ENCODE peak calls at places on chromosomes 12 and 14, in nine cellular contexts. I, J, D, A, P, K, N, O and V are unnamed samples.

GRCh38 chr14:77068515-77069200 is 29.4 kb upstream of the CIPC start:
- DNase-seq in I (no peak), J (no peak), K (no peak), O (no peak), D (no peak), P (no peak), A (no peak), N (no peak), V (no peak)

GRCh38 chr12:108495054-108495453 is 20.0 kb upstream of the FICD start:
- DNase-seq in P (no peak), I (no peak), A (peak; percentile 48), N (no peak), K (no peak), D (no peak), O (peak; percentile 12), J (no peak), V (peak; percentile 66)

GRCh38 chr12:112680993-112681392 is 110.6 kb upstream of the RPH3A start:
- DNase-seq in I (no peak), P (no peak), J (no peak), A (no peak), O (no peak), K (no peak), D (no peak), N (no peak), V (no peak)

GRCh38 chr12:132689227-132689626 is 1.8 kb downstream of the PXMP2 start:
- DNase-seq in D (no peak), N (no peak), O (no peak), I (no peak), P (no peak), J (no peak), K (no peak), A (no peak), V (no peak)

GRCh38 chr14:56718312-56718711 is 92.0 kb downstream of the OTX2 start:
- DNase-seq in N (no peak), O (no peak), P (no peak), A (no peak), J (no peak), D (no peak), K (no peak), I (no peak), V (no peak)

GRCh38 chr14:47195582-47195981 is 479.8 kb downstream of the MDGA2 start:
- DNase-seq in D (no peak), I (no peak), N (no peak), P (no peak), J (no peak), O (no peak), A (no peak), K (no peak), V (no peak)

GRCh38 chr14:44180975-44181374 is 326.1 kb downstream of the FSCB start:
- DNase-seq in K (no peak), I (no peak), O (no peak), D (no peak), N (no peak), J (no peak), P (no peak), A (no peak), V (no peak)

GRCh38 chr12:101074940-101075680 is 134.9 kb downstream of the SLC5A8 start:
- DNase-seq in D (no peak), I (no peak), J (no peak), A (no peak), O (no peak), K (no peak), N (no peak), P (no peak), V (no peak)

GRCh38 chr14:50964683-50965390 is 20.6 kb upstream of the PYGL start:
- DNase-seq in N (no peak), P (peak; percentile 92), A (no peak), K (peak; percentile 78), J (no peak), I (no peak), O (no peak), D (no peak), V (no peak)

GRCh38 chr12:54891717-54892478 is 37.6 kb downstream of the MUCL1 start:
- DNase-seq in A (no peak), J (no peak), P (no peak), N (no peak), K (no peak), O (no peak), I (peak; percentile 99), D (no peak), V (no peak)

GRCh38 chr12:18658829-18659228 is 79.0 kb downstream of the PLCZ1 start:
- DNase-seq in D (no peak), K (no peak), I (no peak), A (no peak), O (no peak), N (no peak), P (no peak), J (no peak), V (no peak)